ENCODE peak calls at places on chromosome 6, in nine cellular contexts. L is Right ventricle myocardium inferior; E is NCI-H1694 treated with DMSO at 0.1 percent for 48 hours; G is GM23338; N is hepatocyte; X is activated T-cell treated with anti-CD3 and anti-CD28 coated beads, Interleukin-2, amount 50 U/mL, for 48 hours; Y is fibroblast of lung; H is stimulated activated naive B cell treated with anti-CD40 and anti-IgM and Interleukin-4, amounts not matched to agents 10 μg/mL and 1 μg/mL and 100 μg/mL, for 72 hours; I is AG20443. O is an unnamed sample.

GRCh38 chr6:42404494-42404893 is 47.2 kb downstream of the TRERF1 start:
- DNase-seq in L (no peak), E (no peak), G (peak; percentile 80), N (peak; percentile 80), X (peak; percentile 54), Y (peak; percentile 76), H (no peak), I (peak; percentile 65), O (peak; percentile 18)

GRCh38 chr6:24910850-24911712 is 24.7 kb downstream of the RIPOR2 start:
- DNase-seq in L (peak; percentile 80), E (peak; percentile 30), G (peak; percentile 83), N (peak; percentile 70), X (peak; percentile 67), Y (peak; percentile 37), H (no peak), I (peak; percentile 74), O (peak; percentile 7)

GRCh38 chr6:41894366-41895299 is 542 bp downstream of the USP49 start:
- DNase-seq in L (no peak), E (peak; percentile 72), G (peak; percentile 61), N (peak; percentile 14), X (no peak), Y (no peak), H (no peak), I (no peak), O (no peak)

GRCh38 chr6:147204843-147205311 is 660 bp downstream of the STXBP5 start:
- DNase-seq in L (no peak), E (no peak), G (no peak), N (no peak), X (no peak), Y (peak; percentile 37), H (no peak), I (no peak), O (no peak)

GRCh38 chr6:169723200-169723909 is 945 bp downstream of the PHF10 start:
- DNase-seq in L (peak; percentile 91), E (no peak), G (peak; percentile 77), N (peak; percentile 76), X (peak; percentile 81), Y (peak; percentile 66), H (peak; percentile 62), I (peak; percentile 73), O (peak; percentile 30)

GRCh38 chr6:153673214-153673613 is 365.8 kb upstream of the OPRM1 start:
- DNase-seq in L (no peak), E (no peak), G (no peak), N (no peak), X (no peak), Y (no peak), H (no peak), I (no peak), O (no peak)

GRCh38 chr6:110550353-110550752 is 73.9 kb upstream of the SLC22A16 start:
- DNase-seq in L (no peak), E (no peak), G (no peak), N (no peak), X (no peak), Y (no peak), H (no peak), I (no peak), O (no peak)

GRCh38 chr6:11685411-11686093 is 93.1 kb downstream of the ADTRP start:
- DNase-seq in L (no peak), E (no peak), G (no peak), N (peak; percentile 73), X (no peak), Y (no peak), H (no peak), I (peak; percentile 50), O (no peak)

GRCh38 chr6:166626177-166627038 is 643 bp downstream of the RPS6KA2 start:
- DNase-seq in L (peak; percentile 78), E (no peak), G (peak; percentile 80), N (peak; percentile 77), X (peak; percentile 39), Y (peak; percentile 55), H (no peak), I (no peak), O (peak; percentile 60)

GRCh38 chr6:119426619-119427018 is 77.1 kb upstream of the MAN1A1 start:
- DNase-seq in L (no peak), E (no peak), G (no peak), N (no peak), X (no peak), Y (no peak), H (no peak), I (peak; percentile 70), O (no peak)

GRCh38 chr6:33702345-33702977 is 9.0 kb downstream of the UQCC2 start:
- DNase-seq in L (peak; percentile 45), E (peak; percentile 28), G (peak; percentile 50), N (peak; percentile 65), X (no peak), Y (peak; percentile 67), H (no peak), I (peak; percentile 83), O (peak; percentile 54)

GRCh38 chr6:49543087-49543858 is 7.2 kb upstream of the C6orf141 start:
- DNase-seq in L (no peak), E (no peak), G (no peak), N (no peak), X (no peak), Y (no peak), H (no peak), I (no peak), O (no peak)

GRCh38 chr6:145699462-145699861 is 35.9 kb downstream of the EPM2A start:
- DNase-seq in L (no peak), E (no peak), G (no peak), N (no peak), X (no peak), Y (peak; percentile 54), H (no peak), I (peak; percentile 9), O (peak; percentile 30)

GRCh38 chr6:135852775-135853174 is 1.3 kb downstream of the PDE7B start:
- DNase-seq in L (no peak), E (no peak), G (no peak), N (no peak), X (no peak), Y (peak; percentile 42), H (no peak), I (no peak), O (no peak)

GRCh38 chr6:169173532-169174268 is 79.9 kb downstream of the THBS2 start:
- DNase-seq in L (peak; percentile 66), E (no peak), G (no peak), N (no peak), X (no peak), Y (no peak), H (no peak), I (no peak), O (no peak)

GRCh38 chr6:169420912-169421543 is 167.4 kb upstream of the THBS2 start:
- DNase-seq in L (no peak), E (peak; percentile 0), G (peak; percentile 57), N (peak; percentile 78), X (no peak), Y (peak; percentile 43), H (no peak), I (no peak), O (peak; percentile 11)

GRCh38 chr6:80618953-80619352 is 512.5 kb downstream of the BCKDHB start:
- DNase-seq in L (no peak), E (no peak), G (no peak), N (no peak), X (no peak), Y (peak; percentile 86), H (no peak), I (no peak), O (no peak)

GRCh38 chr6:41066867-41067304 is 5.3 kb downstream of the OARD1 start:
- DNase-seq in L (no peak), E (peak; percentile 67), G (peak; percentile 86), N (peak; percentile 90), X (peak; percentile 61), Y (peak; percentile 89), H (no peak), I (peak; percentile 53), O (peak; percentile 79)

GRCh38 chr6:53263915-53264314 is 84.8 kb downstream of the ELOVL5 start:
- DNase-seq in L (no peak), E (no peak), G (no peak), N (no peak), X (no peak), Y (no peak), H (no peak), I (peak; percentile 55), O (no peak)

GRCh38 chr6:46023216-46023915 is 7.7 kb upstream of the CLIC5 start:
- DNase-seq in L (no peak), E (no peak), G (no peak), N (no peak), X (no peak), Y (peak; percentile 28), H (no peak), I (no peak), O (peak; percentile 4)

GRCh38 chr6:33885121-33886057 is 81.6 kb upstream of the MLN start:
- DNase-seq in L (no peak), E (no peak), G (no peak), N (peak; percentile 15), X (no peak), Y (no peak), H (no peak), I (peak; percentile 81), O (no peak)

GRCh38 chr6:87391334-87391733 is 16.4 kb upstream of the CFAP206 start:
- DNase-seq in L (no peak), E (no peak), G (peak; percentile 81), N (peak; percentile 56), X (no peak), Y (peak; percentile 36), H (no peak), I (peak; percentile 44), O (peak; percentile 7)

GRCh38 chr6:31407699-31408098 is 4.3 kb downstream of the MICA start:
- DNase-seq in L (no peak), E (no peak), G (no peak), N (no peak), X (no peak), Y (peak; percentile 68), H (no peak), I (peak; percentile 18), O (no peak)

GRCh38 chr6:13203145-13203544 is 125.2 kb downstream of the TBC1D7 start:
- DNase-seq in L (no peak), E (no peak), G (no peak), N (no peak), X (no peak), Y (no peak), H (no peak), I (no peak), O (no peak)

GRCh38 chr6:6352772-6353171 is 32.3 kb upstream of the F13A1 start:
- DNase-seq in L (no peak), E (no peak), G (no peak), N (no peak), X (no peak), Y (no peak), H (no peak), I (no peak), O (no peak)

GRCh38 chr6:84892666-84893065 is 128.3 kb upstream of the TBX18 start:
- DNase-seq in L (no peak), E (no peak), G (no peak), N (no peak), X (no peak), Y (peak; percentile 4), H (no peak), I (no peak), O (no peak)

GRCh38 chr6:14312497-14312896 is 194.9 kb downstream of the CD83 start:
- DNase-seq in L (no peak), E (no peak), G (no peak), N (no peak), X (no peak), Y (no peak), H (peak; percentile 24), I (no peak), O (no peak)

GRCh38 chr6:29992792-29993191 is 50.5 kb downstream of the HLA-A start:
- DNase-seq in L (no peak), E (no peak), G (no peak), N (no peak), X (no peak), Y (peak; percentile 35), H (no peak), I (peak; percentile 76), O (no peak)

GRCh38 chr6:113371106-113371505 is 486.0 kb upstream of the MARCKS start:
- DNase-seq in L (no peak), E (no peak), G (no peak), N (no peak), X (no peak), Y (no peak), H (no peak), I (no peak), O (no peak)

GRCh38 chr6:117399924-117400323 is 25.8 kb downstream of the ROS1 start:
- DNase-seq in L (no peak), E (no peak), G (peak; percentile 22), N (no peak), X (no peak), Y (peak; percentile 7), H (no peak), I (peak; percentile 38), O (peak; percentile 11)

GRCh38 chr6:42315991-42316378 is 98.3 kb upstream of the MRPS10 start:
- DNase-seq in L (no peak), E (no peak), G (peak; percentile 43), N (peak; percentile 72), X (peak; percentile 61), Y (peak; percentile 95), H (no peak), I (peak; percentile 92), O (peak; percentile 78)

O was measured in dermis microvascular lymphatic vessel endothelial cell.